ENCODE peak calls at places on chromosomes 4 and X, in five cellular contexts. Z, M, T, V and I are unnamed samples.
A peak's percentile ranks its signal among the peaks of the same experiment; 100 is the strongest.

GRCh38 chrX:19840899-19841648 is 46.3 kb downstream of the SH3KBP1 start:
- DNase-seq in Z (peak; percentile 13), M (peak; percentile 15), T (no peak), V (peak; percentile 71), I (no peak)

GRCh38 chrX:11423362-11423818 is 130.2 kb downstream of the AMELX start:
- DNase-seq in Z (no peak), M (no peak), T (no peak), V (no peak), I (no peak)

GRCh38 chrX:100895365-100896075 is 21.4 kb upstream of the NOX1 start:
- DNase-seq in Z (peak; percentile 57), M (no peak), T (no peak), V (peak; percentile 70), I (no peak)

GRCh38 chr4:63211377-63211776 is 1197.9 kb downstream of the TECRL start:
- DNase-seq in Z (no peak), M (no peak), T (no peak), V (no peak), I (no peak)

GRCh38 chr4:40681600-40682297 is 52.1 kb upstream of the RBM47 start:
- DNase-seq in Z (peak; percentile 50), M (no peak), T (no peak), V (no peak), I (no peak)

GRCh38 chr4:135204311-135204710 is 1002.7 kb upstream of the PABPC4L start:
- DNase-seq in Z (peak; percentile 31), M (no peak), T (no peak), V (no peak), I (no peak)

GRCh38 chr4:7769936-7770674 is 169.6 kb downstream of the AFAP1 start:
- DNase-seq in Z (peak; percentile 51), M (no peak), T (no peak), V (peak; percentile 61), I (no peak)

GRCh38 chr4:66766557-66766956 is 778.7 kb downstream of the CENPC start:
- DNase-seq in Z (peak; percentile 27), M (no peak), T (no peak), V (no peak), I (no peak)

GRCh38 chrX:152872522-152872921 is 25.3 kb upstream of the ZNF185 start:
- DNase-seq in Z (no peak), M (no peak), T (no peak), V (no peak), I (no peak)

GRCh38 chr4:183960021-183960420 is 54.9 kb downstream of the STOX2 start:
- DNase-seq in Z (peak; percentile 86), M (no peak), T (peak; percentile 37), V (peak; percentile 70), I (no peak)

GRCh38 chr4:183504930-183505555 is at the start of gene ING2:
- DNase-seq in Z (peak; percentile 91), M (no peak), T (peak; percentile 44), V (peak; percentile 79), I (peak; percentile 72)

GRCh38 chrX:151753313-151754041 is 18.9 kb downstream of the CNGA2 start:
- DNase-seq in Z (peak; percentile 75), M (no peak), T (peak; percentile 59), V (peak; percentile 74), I (no peak)

GRCh38 chrX:45775462-45775861 is 574.8 kb upstream of the DIPK2B start:
- DNase-seq in Z (no peak), M (no peak), T (no peak), V (peak; percentile 34), I (no peak)

GRCh38 chr4:15948826-15949225 is 10.3 kb upstream of the FGFBP1 start:
- DNase-seq in Z (no peak), M (no peak), T (no peak), V (no peak), I (no peak)

GRCh38 chr4:21688596-21689265 is 259.8 kb downstream of the KCNIP4 start:
- DNase-seq in Z (peak; percentile 4), M (no peak), T (no peak), V (no peak), I (no peak)

GRCh38 chrX:54494970-54495813 is 842 bp downstream of the FGD1 start:
- DNase-seq in Z (peak; percentile 47), M (no peak), T (no peak), V (peak; percentile 24), I (no peak)

GRCh38 chrX:140709421-140709846 is at the start of gene LINC00632:
- DNase-seq in Z (peak; percentile 51), M (no peak), T (no peak), V (peak; percentile 53), I (no peak)

GRCh38 chr4:52718123-52718522 is 33.1 kb downstream of the ERVMER34-1 start:
- DNase-seq in Z (no peak), M (no peak), T (no peak), V (no peak), I (no peak)

GRCh38 chr4:48093949-48094550 is 40.0 kb downstream of the TXK start:
- DNase-seq in Z (peak; percentile 38), M (no peak), T (no peak), V (peak; percentile 18), I (no peak)

GRCh38 chrX:13103914-13104274 is 59.5 kb upstream of the FAM9C start:
- DNase-seq in Z (no peak), M (no peak), T (no peak), V (no peak), I (no peak)

GRCh38 chr4:7328913-7329638 is 105.7 kb downstream of the PSAPL1 start:
- DNase-seq in Z (no peak), M (no peak), T (no peak), V (no peak), I (no peak)

GRCh38 chr4:173243321-173243720 is 74.7 kb downstream of the GALNT7 start:
- DNase-seq in Z (no peak), M (no peak), T (no peak), V (no peak), I (no peak)

GRCh38 chrX:154727418-154728323 is 23.2 kb downstream of the GAB3 start:
- DNase-seq in Z (no peak), M (no peak), T (peak; percentile 72), V (no peak), I (no peak)

GRCh38 chr4:140098481-140099132 is 55.4 kb downstream of the MAML3 start:
- DNase-seq in Z (no peak), M (no peak), T (no peak), V (no peak), I (no peak)

GRCh38 chrX:38563006-38563405 is 1.7 kb downstream of the TSPAN7 start:
- DNase-seq in Z (no peak), M (no peak), T (no peak), V (no peak), I (no peak)

GRCh38 chrX:139559383-139560042 is 29.0 kb downstream of the F9 start:
- DNase-seq in Z (peak; percentile 75), M (no peak), T (no peak), V (peak; percentile 63), I (no peak)

GRCh38 chrX:37800762-37801161 is 20.9 kb downstream of the CYBB start:
- DNase-seq in Z (no peak), M (no peak), T (no peak), V (no peak), I (no peak)

GRCh38 chr4:172850838-172851237 is 317.8 kb upstream of the GALNT7 start:
- DNase-seq in Z (no peak), M (no peak), T (no peak), V (no peak), I (no peak)

GRCh38 chr4:118835896-118836762 is at the start of gene SEC24D:
- DNase-seq in Z (peak; percentile 95), M (peak; percentile 83), T (peak; percentile 92), V (peak; percentile 95), I (peak; percentile 93)
- TF ChIP-seq CTCF in Z (peak; percentile 14), M (no peak), T (peak; percentile 8), V (no peak), I (peak; percentile 43)

DNA sequence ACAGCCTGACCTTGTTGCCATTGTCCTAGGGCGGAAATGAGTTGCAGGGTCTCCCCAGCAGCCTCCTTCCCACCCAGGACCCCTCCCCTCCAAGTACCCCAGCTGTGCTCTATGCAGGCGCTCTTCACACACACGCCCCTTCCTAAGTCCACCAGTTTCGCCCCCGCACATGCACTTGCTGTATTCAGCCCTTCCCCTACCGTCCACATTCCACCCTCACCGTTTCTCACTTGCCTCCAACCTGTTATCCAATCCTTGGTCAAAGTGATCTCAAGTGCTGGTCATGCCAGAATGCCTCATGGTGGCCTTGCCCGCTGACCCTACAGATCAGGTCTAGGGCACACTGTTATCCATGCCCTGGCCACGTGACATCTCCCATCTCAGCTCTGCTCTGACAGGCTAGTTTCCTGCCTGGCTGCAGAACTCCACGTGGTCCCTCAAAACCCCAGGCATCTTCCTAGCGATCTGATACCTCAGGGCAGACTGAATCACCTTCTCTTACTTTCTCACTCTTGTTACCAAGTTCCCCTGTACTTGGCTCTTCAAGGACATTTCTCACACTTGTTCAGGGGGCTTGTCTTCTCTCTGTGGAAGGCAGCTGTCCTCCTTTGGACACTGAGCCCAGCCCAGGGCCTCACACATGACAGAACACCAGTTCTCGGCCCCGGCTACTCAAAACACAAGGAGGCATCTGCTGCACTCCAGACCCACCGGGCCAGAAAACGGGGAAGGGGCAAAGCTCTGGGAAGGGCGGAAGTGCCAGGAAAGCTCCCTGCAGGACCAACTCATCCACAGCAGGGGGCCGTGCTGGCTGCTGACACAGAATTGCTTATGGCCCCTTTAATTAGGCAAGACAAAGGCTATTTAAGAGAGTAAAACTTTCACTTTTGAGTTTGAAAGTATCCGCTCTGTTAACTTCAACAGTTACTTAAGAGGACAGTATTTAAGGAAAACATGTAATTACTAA is 39.9 kb downstream of the NSG1 start:
- DNase-seq in Z (peak; percentile 71), M (no peak), T (peak; percentile 7), V (peak; percentile 85), I (peak; percentile 66)
- TF ChIP-seq CTCF in Z (no peak), M (no peak), T (no peak), V (no peak), I (peak; percentile 44)

GRCh38 chrX:16445166-16445752 is 204.7 kb upstream of the S100G start:
- DNase-seq in Z (peak; percentile 70), M (peak; percentile 41), T (no peak), V (peak; percentile 60), I (no peak)
- TF ChIP-seq CTCF in Z (peak; percentile 91), M (peak; percentile 56), T (peak; percentile 47), V (peak; percentile 73), I (peak; percentile 85)

GRCh38 chr4:185144601-185145240 is 1.7 kb downstream of the SLC25A4 start:
- DNase-seq in Z (no peak), M (no peak), T (no peak), V (no peak), I (no peak)

GRCh38 chr4:185143596-185143969 is 517 bp downstream of the SLC25A4 start:
- DNase-seq in Z (no peak), M (peak; percentile 49), T (peak; percentile 41), V (no peak), I (no peak)

GRCh38 chr4:185141777-185142176 is 1.3 kb upstream of the SLC25A4 start:
- DNase-seq in Z (no peak), M (no peak), T (no peak), V (no peak), I (no peak)

GRCh38 chr4:185142563-185142910 is 529 bp upstream of the SLC25A4 start:
- DNase-seq in Z (no peak), M (no peak), T (no peak), V (no peak), I (no peak)

DNA sequence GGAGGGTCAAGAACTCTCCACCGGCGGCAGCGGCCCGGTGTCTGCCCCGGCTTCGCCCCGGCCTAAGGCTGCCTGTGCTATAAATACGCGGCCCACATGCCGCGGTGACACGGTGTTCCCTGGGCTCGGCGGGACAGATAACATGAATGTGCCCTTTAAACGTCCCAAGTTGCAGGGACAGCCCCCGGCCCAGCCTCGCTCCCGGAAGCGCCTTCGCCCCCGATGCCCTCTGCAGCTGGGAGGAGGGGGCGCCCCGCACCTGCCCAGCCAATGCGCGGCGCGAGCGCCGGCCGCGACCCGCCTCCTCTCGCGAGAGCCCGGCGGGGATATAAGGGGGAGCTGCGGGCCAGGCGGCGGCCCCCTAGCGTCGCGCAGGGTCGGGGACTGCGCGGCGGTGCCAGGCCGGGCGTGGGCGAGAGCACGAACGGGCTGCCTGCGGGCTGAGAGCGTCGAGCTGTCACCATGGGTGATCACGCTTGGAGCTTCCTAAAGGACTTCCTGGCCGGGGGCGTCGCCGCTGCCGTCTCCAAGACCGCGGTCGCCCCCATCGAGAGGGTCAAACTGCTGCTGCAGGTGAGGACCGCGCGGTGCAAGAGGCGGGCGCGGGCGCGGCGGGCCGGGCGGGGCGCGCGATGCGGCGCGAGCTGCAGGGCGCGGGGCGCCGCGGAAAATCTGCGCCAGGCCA is at the start of gene SLC25A4:
- DNase-seq in Z (peak; percentile 94), M (peak; percentile 91), T (peak; percentile 85), V (peak; percentile 91), I (peak; percentile 92)
- TF ChIP-seq CTCF in Z (peak; percentile 61), M (peak; percentile 59), T (peak; percentile 56), V (peak; percentile 33), I (peak; percentile 72)